ENCODE peak calls at places on chromosome 12, in six cellular contexts. M is mammary epithelial cell, G is body of pancreas, T is breast epithelium, S is A549, P is H1. R is an unnamed sample.

GRCh38 chr12:127528576-127528975 is 738.4 kb upstream of the TMEM132C start:
- DNase-seq in M (no peak), G (no peak), T (no peak), S (no peak), P (no peak), R (no peak)

GRCh38 chr12:59425798-59426197 is 170.0 kb upstream of the SLC16A7 start:
- DNase-seq in M (no peak), G (no peak), T (no peak), S (no peak), P (no peak), R (no peak)

GRCh38 chr12:74476234-74476633 is 61.4 kb upstream of the ATXN7L3B start:
- DNase-seq in M (no peak), G (no peak), T (no peak), S (no peak), P (no peak), R (no peak)

GRCh38 chr12:9932270-9932669 is at the start of gene CLEC2A:
- DNase-seq in M (no peak), G (no peak), T (no peak), S (no peak), P (no peak), R (no peak)

GRCh38 chr12:119727600-119728436 is 59.9 kb downstream of the PRKAB1 start:
- DNase-seq in M (no peak), G (no peak), T (no peak), S (no peak), P (no peak), R (no peak)

GRCh38 chr12:94793191-94793595 is 142.8 kb upstream of the TMCC3 start:
- DNase-seq in M (no peak), G (no peak), T (no peak), S (no peak), P (no peak), R (no peak)

GRCh38 chr12:54980341-54980740 is 4.2 kb downstream of the TESPA1 start:
- DNase-seq in M (no peak), G (no peak), T (no peak), S (no peak), P (no peak), R (no peak)

GRCh38 chr12:45125997-45126396 is 75.1 kb upstream of the DBX2 start:
- DNase-seq in M (peak; percentile 71), G (no peak), T (no peak), S (no peak), P (no peak), R (peak; percentile 68)

GRCh38 chr12:57236925-57237652 is 7.6 kb downstream of the SHMT2 start:
- DNase-seq in M (no peak), G (no peak), T (no peak), S (no peak), P (no peak), R (no peak)

GRCh38 chr12:3896851-3897351 is 23.7 kb upstream of the PARP11 start:
- DNase-seq in M (peak; percentile 37), G (peak; percentile 49), T (no peak), S (no peak), P (no peak), R (no peak)

GRCh38 chr12:72093424-72093823 is 154.8 kb downstream of the TPH2 start:
- DNase-seq in M (no peak), G (no peak), T (no peak), S (no peak), P (no peak), R (no peak)

GRCh38 chr12:7832059-7832696 is 40.5 kb downstream of the SLC2A14 start:
- DNase-seq in M (peak; percentile 22), G (peak; percentile 48), T (no peak), S (peak; percentile 83), P (no peak), R (peak; percentile 50)

GRCh38 chr12:124561231-124561630 is 6.2 kb downstream of the NCOR2 start:
- DNase-seq in M (no peak), G (no peak), T (no peak), S (no peak), P (no peak), R (no peak)

GRCh38 chr12:124562796-124563181 is 4.6 kb downstream of the NCOR2 start:
- DNase-seq in M (no peak), G (no peak), T (no peak), S (no peak), P (no peak), R (no peak)

GRCh38 chr12:124563401-124563800 is 4.0 kb downstream of the NCOR2 start:
- DNase-seq in M (no peak), G (no peak), T (no peak), S (no peak), P (no peak), R (no peak)

GRCh38 chr12:124563809-124564208 is 3.6 kb downstream of the NCOR2 start:
- DNase-seq in M (no peak), G (no peak), T (no peak), S (no peak), P (no peak), R (no peak)

DNA sequence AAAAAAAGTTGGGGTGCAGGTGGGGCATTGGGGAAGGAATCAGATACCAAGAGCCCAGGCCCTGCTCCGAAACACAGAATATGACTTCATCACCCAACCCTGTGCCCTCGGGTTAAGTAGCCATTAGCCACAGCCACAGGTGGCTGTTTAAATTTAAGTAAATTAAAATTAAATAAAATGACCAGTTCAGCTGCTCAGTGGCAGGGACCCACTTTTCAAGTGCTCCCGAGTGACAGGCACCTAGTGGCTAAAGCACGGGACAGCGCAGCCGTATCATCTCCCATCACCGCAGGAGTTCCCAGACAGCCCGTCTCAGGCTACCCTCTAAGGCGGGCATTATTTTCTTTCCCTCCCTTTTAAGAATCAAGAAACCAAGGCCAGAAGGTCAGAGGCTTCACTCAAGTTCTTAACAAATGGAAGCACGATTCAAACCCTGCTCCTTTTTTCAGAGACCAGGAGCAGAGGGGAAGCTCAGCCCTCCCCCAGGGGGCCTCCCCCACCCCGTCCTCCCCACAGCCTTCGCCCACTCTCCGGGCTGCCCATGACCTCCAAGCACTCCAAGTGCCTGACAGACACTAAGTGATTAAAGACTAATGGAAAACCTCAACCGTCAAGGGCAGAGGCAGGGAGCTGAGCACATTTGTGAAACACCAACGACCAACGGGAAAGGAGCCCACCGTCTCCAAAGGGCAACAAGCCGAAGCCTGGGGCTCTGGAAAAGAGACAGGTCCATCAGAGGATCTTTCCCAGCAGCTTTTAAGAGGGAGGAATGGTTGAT is 5.2 kb downstream of the NCOR2 start:
- DNase-seq in M (no peak), G (no peak), T (no peak), S (no peak), P (no peak), R (no peak)
- H3K4me1 ChIP-seq in M (peaks cover 12% of the 10 kb centered on the region), G (peaks cover 51% of the 10 kb centered on the region), T (no peaks in the 10 kb centered on the region), S (peaks cover 19% of the 10 kb centered on the region), P (peaks cover 45% of the 10 kb centered on the region), R (peaks cover 4% of the 10 kb centered on the region)

GRCh38 chr12:116382456-116382902 is 105.0 kb upstream of the MED13L start:
- DNase-seq in M (no peak), G (no peak), T (no peak), S (no peak), P (no peak), R (no peak)

GRCh38 chr12:116384175-116384574 is 106.7 kb upstream of the MED13L start:
- DNase-seq in M (no peak), G (no peak), T (no peak), S (no peak), P (no peak), R (no peak)

GRCh38 chr12:116380066-116380465 is 102.6 kb upstream of the MED13L start:
- DNase-seq in M (no peak), G (no peak), T (no peak), S (no peak), P (no peak), R (no peak)

GRCh38 chr12:116381744-116382455 is 104.4 kb upstream of the MED13L start:
- DNase-seq in M (peak; percentile 46), G (no peak), T (no peak), S (peak; percentile 87), P (peak; percentile 65), R (peak; percentile 95)

DNA sequence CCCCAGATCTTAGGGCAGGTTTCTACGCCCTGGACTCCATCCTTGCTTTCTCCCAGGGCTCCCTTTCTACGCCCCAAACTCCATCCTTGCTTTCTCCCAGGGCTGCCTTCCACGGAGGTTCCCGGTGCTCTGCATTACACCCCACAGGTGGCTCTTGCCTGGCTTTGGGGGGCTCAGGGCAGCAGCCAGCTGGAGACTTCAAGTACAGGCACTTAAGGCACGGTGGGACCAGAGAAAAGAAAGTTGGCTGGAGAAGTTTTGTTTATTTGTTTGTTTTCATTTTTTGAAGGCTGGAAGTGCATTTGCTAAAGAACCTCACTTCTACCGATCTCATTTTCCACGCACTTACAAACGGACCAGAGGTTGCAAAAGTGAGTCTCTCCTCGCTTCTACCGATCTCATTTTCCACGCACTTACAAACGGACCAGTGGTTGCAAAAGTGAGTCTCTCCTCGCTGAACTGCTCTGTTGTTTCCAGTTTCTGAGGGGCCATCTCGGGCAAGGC is 103.8 kb upstream of the MED13L start:
- DNase-seq in M (no peak), G (no peak), T (no peak), S (no peak), P (no peak), R (no peak)
- H3K4me1 ChIP-seq in M (peaks cover 22% of the 10 kb centered on the region), G (peaks cover 4% of the 10 kb centered on the region), T (peaks cover 4% of the 10 kb centered on the region), S (peaks cover 91% of the 10 kb centered on the region), P (peaks cover 26% of the 10 kb centered on the region), R (peaks cover 54% of the 10 kb centered on the region)

GRCh38 chr12:47811581-47812484 is 7.9 kb downstream of the HDAC7 start:
- DNase-seq in M (no peak), G (peak; percentile 45), T (no peak), S (no peak), P (no peak), R (no peak)

GRCh38 chr12:47813491-47814196 is 6.1 kb downstream of the HDAC7 start:
- DNase-seq in M (no peak), G (peak; percentile 32), T (no peak), S (peak; percentile 58), P (no peak), R (no peak)

GRCh38 chr12:47811070-47811391 is 8.7 kb downstream of the HDAC7 start:
- DNase-seq in M (no peak), G (no peak), T (no peak), S (no peak), P (no peak), R (no peak)

GRCh38 chr12:47814539-47815170 is 5.0 kb downstream of the HDAC7 start:
- DNase-seq in M (no peak), G (no peak), T (no peak), S (no peak), P (no peak), R (no peak)

DNA sequence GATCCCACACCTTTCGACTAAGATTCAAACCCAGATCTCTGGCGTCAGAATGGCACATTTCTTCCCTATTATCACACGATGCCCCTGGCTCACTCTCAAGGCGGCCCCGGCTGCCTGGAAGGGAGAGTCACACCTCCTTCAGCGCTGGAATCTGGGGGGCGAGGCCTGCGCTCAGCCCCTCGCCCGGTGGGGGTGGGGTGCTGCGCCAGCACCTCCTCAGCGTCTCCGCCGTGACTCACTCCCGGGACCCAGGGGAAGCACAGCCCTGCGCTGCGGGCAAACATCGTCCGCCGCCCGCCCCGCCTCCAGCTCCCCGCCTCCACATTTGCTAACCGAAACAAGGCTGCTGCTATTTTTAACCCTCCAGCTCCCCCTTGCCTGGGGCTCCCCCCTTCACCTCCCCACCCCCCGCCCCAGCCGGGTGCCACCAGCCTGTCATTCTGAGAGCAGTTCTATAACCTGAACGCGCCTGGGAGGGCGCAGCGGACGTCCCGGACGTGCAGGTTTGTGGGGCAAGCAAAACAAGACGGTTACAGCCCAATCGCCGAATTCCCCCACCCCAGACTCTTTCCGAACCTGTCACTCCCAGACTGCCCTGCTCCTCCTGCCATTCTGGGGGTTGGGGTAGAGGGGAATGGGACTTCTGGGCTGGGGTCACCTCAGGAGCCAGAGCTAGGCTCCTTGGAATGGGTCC is 6.8 kb downstream of the HDAC7 start:
- DNase-seq in M (peak; percentile 79), G (peak; percentile 87), T (peak; percentile 88), S (peak; percentile 85), P (peak; percentile 83), R (peak; percentile 72)
- H3K4me1 ChIP-seq in M (peaks cover 66% of the 10 kb centered on the region), G (peaks cover 73% of the 10 kb centered on the region), T (peaks cover 44% of the 10 kb centered on the region), S (peaks cover 93% of the 10 kb centered on the region), P (peaks cover 72% of the 10 kb centered on the region), R (peaks cover 49% of the 10 kb centered on the region)

GRCh38 chr12:122166422-122167327 is 7.3 kb downstream of the IL31 start:
- DNase-seq in M (no peak), G (no peak), T (no peak), S (no peak), P (no peak), R (no peak)
- H3K4me1 ChIP-seq in M (no peaks in the 10 kb centered on the region), G (no peaks in the 10 kb centered on the region), T (no peaks in the 10 kb centered on the region), S (no peaks in the 10 kb centered on the region), P (no peaks in the 10 kb centered on the region), R (no peaks in the 10 kb centered on the region)